ENCODE peak calls at places on chromosomes 2 and 18, in four cellular contexts. R is cardiac fibroblast, Z is WTC11, V is fibroblast of lung. F is an unnamed sample.

GRCh38 chr2:40357667-40358066 is 94.2 kb downstream of the SLC8A1 start:
- DNase-seq in R (peak; percentile 37), Z (no peak), V (no peak), F (no peak)

GRCh38 chr2:162123806-162124758 is 28.0 kb downstream of the GCG start:
- DNase-seq in R (peak; percentile 86), Z (no peak), V (peak; percentile 77), F (no peak)

GRCh38 chr2:140344842-140345241 is 1564.7 kb upstream of the NXPH2 start:
- DNase-seq in R (peak; percentile 25), Z (no peak), V (no peak), F (no peak)

GRCh38 chr2:39991298-39991697 is 212.2 kb upstream of the THUMPD2 start:
- DNase-seq in R (peak; percentile 80), Z (no peak), V (peak; percentile 27), F (no peak)

GRCh38 chr2:176567361-176567760 is 298.1 kb downstream of the MTX2 start:
- DNase-seq in R (no peak), Z (no peak), V (no peak), F (no peak)

GRCh38 chr18:46676162-46676830 is 19.3 kb upstream of the LOXHD1 start:
- DNase-seq in R (no peak), Z (no peak), V (peak; percentile 8), F (no peak)

GRCh38 chr2:241081643-241082337 is 20.3 kb downstream of the MTERF4 start:
- DNase-seq in R (no peak), Z (no peak), V (no peak), F (no peak)

GRCh38 chr2:120344214-120344990 is 1.5 kb upstream of the INHBB start:
- DNase-seq in R (no peak), Z (peak; percentile 42), V (no peak), F (peak; percentile 65)

GRCh38 chr2:219522111-219523030 is 8.1 kb downstream of the ASIC4 start:
- DNase-seq in R (peak; percentile 54), Z (peak; percentile 78), V (peak; percentile 40), F (peak; percentile 79)

GRCh38 chr2:218216336-218216673 is 684 bp upstream of the ARPC2 start:
- DNase-seq in R (no peak), Z (no peak), V (no peak), F (no peak)

GRCh38 chr2:177758591-177759371 is 313.8 kb downstream of the PDE11A start:
- DNase-seq in R (peak; percentile 48), Z (peak; percentile 42), V (peak; percentile 70), F (peak; percentile 67)

GRCh38 chr2:143551946-143552655 is 422.9 kb downstream of the ARHGAP15 start:
- DNase-seq in R (no peak), Z (no peak), V (no peak), F (no peak)

GRCh38 chr2:3806730-3807129 is 103.4 kb downstream of the DCDC2C start:
- DNase-seq in R (no peak), Z (no peak), V (no peak), F (no peak)

GRCh38 chr2:3807853-3808252 is 104.5 kb downstream of the DCDC2C start:
- DNase-seq in R (peak; percentile 60), Z (no peak), V (peak; percentile 73), F (no peak)

GRCh38 chr2:3801506-3801905 is 98.1 kb downstream of the DCDC2C start:
- DNase-seq in R (no peak), Z (no peak), V (no peak), F (no peak)

GRCh38 chr2:3805120-3805519 is 101.7 kb downstream of the DCDC2C start:
- DNase-seq in R (no peak), Z (no peak), V (no peak), F (peak; percentile 77)
- TF ChIP-seq CTCF in R (peak; percentile 9), Z (no peak), V (no peak), F (peak; percentile 71)

DNA sequence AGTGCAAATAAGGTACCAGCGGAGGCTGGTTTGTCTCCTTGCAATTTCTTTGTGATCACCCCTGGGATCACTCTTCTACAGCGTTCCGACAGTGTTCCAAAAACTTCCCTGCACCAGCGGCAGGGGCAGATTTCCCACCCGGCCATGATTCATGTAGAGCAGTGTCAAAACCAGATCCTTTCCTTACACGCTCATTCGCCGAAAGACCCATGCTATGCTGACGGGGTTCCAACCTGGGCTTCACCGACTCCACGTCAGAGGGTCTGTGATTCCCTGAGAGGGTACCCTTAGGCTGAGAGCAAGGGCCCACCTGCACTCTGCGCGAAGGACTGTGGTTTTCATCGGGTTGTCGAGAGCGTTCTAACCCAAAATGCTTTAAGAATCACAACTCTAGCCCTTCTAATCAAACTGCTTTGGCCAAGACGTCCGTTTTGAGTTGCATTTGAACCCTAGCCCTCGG is 379 bp upstream of the TTC27 start:
- DNase-seq in R (peak; percentile 65), Z (peak; percentile 55), V (peak; percentile 48), F (peak; percentile 40)
- TF ChIP-seq CTCF in R (peak; percentile 32), Z (no peak), V (peak; percentile 28), F (peak; percentile 32)

GRCh38 chr2:9258953-9259399 is 52.4 kb downstream of the ASAP2 start:
- DNase-seq in R (peak; percentile 59), Z (no peak), V (peak; percentile 50), F (no peak)

GRCh38 chr2:9260411-9261037 is 53.9 kb downstream of the ASAP2 start:
- DNase-seq in R (no peak), Z (no peak), V (no peak), F (no peak)

GRCh38 chr2:9263388-9263787 is 56.8 kb downstream of the ASAP2 start:
- DNase-seq in R (peak; percentile 33), Z (no peak), V (no peak), F (no peak)

GRCh38 chr2:9262671-9263171 is 56.1 kb downstream of the ASAP2 start:
- DNase-seq in R (peak; percentile 29), Z (no peak), V (peak; percentile 43), F (no peak)

DNA sequence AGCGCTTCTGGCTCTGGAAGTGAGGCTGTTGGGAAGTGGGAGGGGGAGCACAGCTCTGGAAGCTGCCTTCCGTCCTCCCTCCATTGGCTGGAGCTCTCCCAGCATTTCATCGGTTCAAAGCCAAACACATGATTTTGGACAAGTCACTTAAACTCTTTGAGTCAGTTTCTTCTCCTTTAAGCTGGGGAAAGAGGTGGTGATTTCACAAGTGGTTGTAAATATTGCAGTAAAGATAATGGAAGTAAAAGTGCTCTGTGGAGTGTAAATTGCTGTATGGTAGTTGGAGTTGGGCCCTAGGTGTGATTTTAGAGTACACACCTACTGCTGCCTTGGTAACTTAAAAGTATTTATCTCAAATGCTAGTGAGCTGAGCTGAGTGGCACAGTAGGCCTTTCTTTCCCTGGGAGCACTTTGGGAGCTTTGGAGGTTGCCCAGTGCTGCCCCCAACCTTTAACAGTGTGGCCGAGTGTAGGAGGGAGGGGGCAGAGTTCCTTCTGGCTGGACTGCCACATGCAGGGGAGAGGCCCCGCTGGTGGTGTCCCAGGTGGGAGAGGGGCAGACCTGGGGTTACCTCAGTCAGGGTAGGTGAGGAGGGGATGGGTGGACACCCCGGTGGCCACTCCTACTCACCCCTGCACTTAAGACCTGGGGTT is 54.7 kb downstream of the ASAP2 start:
- DNase-seq in R (peak; percentile 69), Z (no peak), V (peak; percentile 68), F (no peak)
- TF ChIP-seq CTCF in R (peak; percentile 2), Z (no peak), V (no peak), F (no peak)

GRCh38 chr2:105451571-105452140 is 52.8 kb upstream of the FHL2 start:
- DNase-seq in R (peak; percentile 15), Z (no peak), V (no peak), F (no peak)

GRCh38 chr2:105455488-105455991 is 56.7 kb upstream of the FHL2 start:
- DNase-seq in R (peak; percentile 99), Z (no peak), V (peak; percentile 93), F (no peak)

GRCh38 chr2:105450495-105450894 is 51.6 kb upstream of the FHL2 start:
- DNase-seq in R (no peak), Z (no peak), V (no peak), F (no peak)

GRCh38 chr2:105458076-105458475 is 59.2 kb upstream of the FHL2 start:
- DNase-seq in R (no peak), Z (no peak), V (no peak), F (no peak)

GRCh38 chr2:105454801-105455485 is 56.1 kb upstream of the FHL2 start:
- DNase-seq in R (peak; percentile 94), Z (peak; percentile 61), V (peak; percentile 87), F (peak; percentile 24)
- TF ChIP-seq CTCF in R (peak; percentile 69), Z (no peak), V (peak; percentile 33), F (no peak)

GRCh38 chr2:11665510-11666362 is 4.3 kb downstream of the NTSR2 start:
- DNase-seq in R (no peak), Z (no peak), V (no peak), F (no peak)

GRCh38 chr2:11672404-11672803 is 2.4 kb upstream of the NTSR2 start:
- DNase-seq in R (no peak), Z (no peak), V (no peak), F (no peak)

GRCh38 chr2:11667194-11667593 is 2.8 kb downstream of the NTSR2 start:
- DNase-seq in R (no peak), Z (no peak), V (no peak), F (no peak)

GRCh38 chr2:11667866-11668637 is 1.9 kb downstream of the NTSR2 start:
- DNase-seq in R (no peak), Z (no peak), V (no peak), F (no peak)

GRCh38 chr2:11669454-11670291 is at the start of gene NTSR2:
- DNase-seq in R (peak; percentile 45), Z (peak; percentile 81), V (peak; percentile 67), F (peak; percentile 48)
- TF ChIP-seq CTCF in R (no peak), Z (no peak), V (no peak), F (no peak)

DNA sequence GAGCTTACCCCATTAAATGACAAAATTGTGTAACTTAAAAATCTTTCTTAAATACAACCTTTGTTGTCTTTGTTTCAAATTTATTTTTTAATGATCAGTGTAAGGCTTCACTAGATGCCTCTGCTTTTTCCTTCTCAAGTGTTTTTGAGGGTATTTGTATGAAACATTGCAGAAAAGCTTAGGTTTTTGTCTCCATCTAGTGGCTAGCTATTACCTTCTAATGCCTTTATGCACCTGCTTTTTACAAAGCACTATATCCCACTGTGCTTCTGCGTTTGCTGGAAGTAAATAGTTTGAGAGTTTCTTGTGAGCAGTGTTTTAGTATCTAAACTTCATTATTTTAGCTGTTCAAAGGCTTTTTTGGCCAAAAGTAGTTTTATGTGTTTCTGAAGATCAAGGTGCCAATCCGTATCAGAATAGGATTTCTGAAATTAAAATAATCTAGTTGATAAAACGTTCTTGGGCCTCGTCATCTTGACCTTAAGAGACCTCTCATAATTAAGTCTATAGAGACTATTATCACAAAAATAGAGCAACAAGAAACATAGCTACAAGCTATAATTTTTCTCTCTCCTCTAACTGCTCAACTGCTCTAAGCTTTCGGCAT is 47.0 kb downstream of the IWS1 start:
- DNase-seq in R (peak; percentile 80), Z (no peak), V (peak; percentile 81), F (no peak)
- TF ChIP-seq CTCF in R (peak; percentile 63), Z (peak; percentile 39), V (peak; percentile 63), F (peak; percentile 55)

GRCh38 chr2:19086351-19086750 is 272.1 kb downstream of the OSR1 start:
- DNase-seq in R (no peak), Z (peak; percentile 19), V (no peak), F (no peak)
- TF ChIP-seq CTCF in R (no peak), Z (no peak), V (no peak), F (no peak)

GRCh38 chr2:227363756-227364155 is 15.3 kb downstream of the TM4SF20 start:
- DNase-seq in R (peak; percentile 52), Z (no peak), V (no peak), F (no peak)
- TF ChIP-seq CTCF in R (peak; percentile 33), Z (no peak), V (no peak), F (no peak)

F was measured in glutamatergic neuron.